ENCODE peak calls at places on chromosomes 7 and 10, in ten cellular contexts. M is foreskin fibroblast; C is sciatic nerve; G is kidney tubule cell; Z is activated CD4-positive, alpha-beta T cell treated with anti-CD3 and anti-CD28 coated beads, Interleukin-2, amount 50 U/mL, for 1 hour; S is activated naive CD4-positive, alpha-beta T cell treated with Interleukin-2 at 50 U/mL for 16 hours; F is cardiac muscle cell; D is IMR-90; O is hypothalamus; X is OCI-LY7. U is an unnamed sample.
A peak's percentile ranks its signal among the peaks of the same experiment; 100 is the strongest.

GRCh38 chr10:102870221-102870620 is 951 bp downstream of the AS3MT start:
- DNase-seq in Z (no peak), M (no peak), X (no peak), D (no peak), S (no peak), C (no peak), G (no peak), F (no peak), O (no peak), U (no peak)

GRCh38 chr10:49610735-49611165 is 640 bp downstream of the SLC18A3 start:
- DNase-seq in C (peak; percentile 17), O (no peak), S (no peak), F (no peak), D (no peak), Z (no peak), X (no peak), G (no peak), M (no peak), U (no peak)

GRCh38 chr7:138979226-138979979 is 1.8 kb downstream of the KIAA1549 start:
- DNase-seq in F (peak; percentile 27), O (no peak), D (peak; percentile 24), Z (no peak), G (peak; percentile 21), M (no peak), S (no peak), C (no peak), X (no peak), U (no peak)

GRCh38 chr7:14759785-14760184 is 142.8 kb downstream of the DGKB start:
- DNase-seq in O (no peak), D (no peak), G (peak; percentile 32), X (no peak), S (no peak), F (no peak), M (no peak), C (no peak), Z (no peak), U (no peak)

GRCh38 chr10:127990846-127991542 is 84.1 kb downstream of the PTPRE start:
- DNase-seq in S (peak; percentile 68), C (no peak), F (peak; percentile 91), Z (no peak), O (no peak), M (peak; percentile 16), D (peak; percentile 76), G (peak; percentile 99), X (no peak), U (peak; percentile 80)

GRCh38 chr10:43234471-43235041 is 32.3 kb downstream of the RASGEF1A start:
- DNase-seq in F (no peak), G (no peak), Z (no peak), S (peak; percentile 0), X (no peak), C (peak; percentile 37), M (no peak), D (no peak), O (no peak), U (peak; percentile 5)

GRCh38 chr7:147279951-147280350 is 1163.3 kb downstream of the CNTNAP2 start:
- DNase-seq in O (peak; percentile 14), C (no peak), F (no peak), M (no peak), S (no peak), X (no peak), D (no peak), G (no peak), Z (no peak), U (no peak)

GRCh38 chr10:119306514-119306951 is 99.2 kb downstream of the GRK5 start:
- DNase-seq in M (no peak), G (peak; percentile 28), S (peak; percentile 66), O (no peak), F (no peak), D (no peak), C (no peak), Z (peak; percentile 72), X (peak; percentile 96), U (peak; percentile 82)